ENCODE peak calls at places on chromosomes 16 and 17, in seven cellular contexts. Z, V, E, W, D, M and X are unnamed samples.

GRCh38 chr17:64694207-64694606 is 32.1 kb upstream of the SMURF2 start:
- DNase-seq in M (peak; percentile 67), W (peak; percentile 99), Z (peak; percentile 66), D (peak; percentile 71), V (no peak), E (no peak), X (no peak)

GRCh38 chr16:66687906-66688625 is 8.5 kb downstream of the CMTM4 start:
- DNase-seq in D (no peak), E (no peak), V (peak; percentile 51), M (no peak), W (no peak), Z (no peak), X (no peak)

GRCh38 chr17:57186231-57187019 is 69.9 kb upstream of the MSI2 start:
- DNase-seq in V (no peak), M (no peak), D (no peak), E (no peak), Z (no peak), W (no peak), X (no peak)

GRCh38 chr17:62898239-62898864 is 67.7 kb upstream of the TANC2 start:
- DNase-seq in E (no peak), D (no peak), Z (no peak), M (no peak), W (no peak), V (no peak), X (peak; percentile 79)

GRCh38 chr16:11308493-11309283 is 27.6 kb upstream of the PRM1 start:
- DNase-seq in V (no peak), M (no peak), Z (no peak), W (no peak), E (peak; percentile 24), D (no peak), X (peak; percentile 3)

GRCh38 chr17:77011173-77012011 is 129.4 kb upstream of the SEC14L1 start:
- DNase-seq in W (peak; percentile 48), M (peak; percentile 31), E (peak; percentile 61), V (no peak), D (peak; percentile 34), Z (no peak), X (peak; percentile 45)

GRCh38 chr16:85265161-85265784 is 153.0 kb upstream of the CIBAR2 start:
- DNase-seq in M (no peak), E (no peak), V (no peak), W (no peak), Z (no peak), D (no peak), X (no peak)

GRCh38 chr17:29179232-29180036 is 764 bp downstream of the MYO18A start:
- DNase-seq in D (peak; percentile 85), V (peak; percentile 92), W (no peak), Z (peak; percentile 79), M (no peak), E (peak; percentile 89), X (peak; percentile 87)

GRCh38 chr16:84312783-84313382 is 18.2 kb downstream of the WFDC1 start:
- DNase-seq in Z (no peak), W (peak; percentile 57), E (peak; percentile 66), V (no peak), D (no peak), M (no peak), X (no peak)

DNA sequence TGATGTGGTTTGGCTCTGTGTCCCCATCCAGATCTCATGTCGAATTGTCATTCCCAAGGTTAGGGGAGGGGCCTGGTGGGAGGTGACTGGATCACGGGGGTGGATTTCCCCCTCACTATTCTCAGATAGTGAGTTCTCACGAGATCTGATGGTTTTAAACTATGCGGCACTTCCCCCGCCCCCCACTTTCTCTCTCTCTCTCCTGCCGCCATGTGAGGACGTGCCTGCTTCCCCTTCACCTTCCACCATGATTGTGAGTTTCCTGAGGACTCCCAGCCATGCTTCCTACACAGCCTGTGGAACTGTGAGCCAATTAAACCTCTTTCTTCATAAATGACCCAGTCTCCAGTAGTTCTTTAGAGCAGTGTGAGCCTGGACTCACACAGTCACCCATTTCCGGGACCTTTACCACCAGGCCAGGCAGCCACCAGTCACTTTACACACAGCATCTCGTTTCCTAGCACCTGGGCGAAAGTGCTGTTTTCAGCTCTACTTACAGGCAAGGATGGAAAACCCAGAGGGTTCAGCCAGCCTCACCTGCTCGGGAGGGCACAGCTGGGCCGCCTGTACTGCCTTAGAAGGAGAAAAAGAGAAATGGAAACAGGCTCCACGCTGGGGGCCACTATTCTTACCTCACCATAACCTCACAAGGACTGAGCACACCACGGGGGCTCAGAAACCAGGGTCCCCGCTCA is 13.8 kb upstream of the ZC3H18 start:
- DNase-seq in W (no peak), E (no peak), M (no peak), V (no peak), D (no peak), Z (no peak), X (peak; percentile 6)
- H3K4me2 ChIP-seq in W (no peak overlapping the region), E (no peak overlapping the region), M (no peak overlapping the region), V (no peak overlapping the region), D (no peak overlapping the region), Z (no peak overlapping the region), X (no peak overlapping the region)

GRCh38 chr17:49219987-49220386 is 9.5 kb downstream of the ABI3 start:
- DNase-seq in E (no peak), W (no peak), D (no peak), Z (no peak), M (no peak), V (no peak), X (peak; percentile 80)
- TF ChIP-seq CTCF in E (no peak), W (no peak), D (no peak), Z (peak; percentile 3), M (no peak), V (no peak), X (no peak)

DNA sequence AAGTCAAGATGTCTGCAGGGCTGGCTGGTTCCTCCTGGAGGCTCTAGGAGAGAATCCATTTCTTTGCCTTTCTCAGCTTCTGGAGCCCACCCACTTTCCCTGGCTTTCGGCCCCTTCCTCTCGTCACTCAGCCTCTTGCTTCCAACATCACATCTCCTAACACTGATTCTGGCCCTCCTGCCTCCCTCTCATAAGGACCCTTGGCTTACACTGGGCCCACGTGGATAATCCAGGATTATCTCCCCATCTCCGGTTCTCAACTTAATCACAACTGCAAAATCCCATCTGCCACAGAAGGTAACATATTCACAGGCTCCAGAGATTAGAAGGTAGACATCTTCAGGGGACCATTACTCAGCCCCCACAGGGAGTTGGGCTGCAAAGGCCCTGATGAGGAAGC is 81.3 kb downstream of the GAS7 start:
- DNase-seq in E (no peak), Z (no peak), V (no peak), W (no peak), D (no peak), M (no peak), X (no peak)
- H3K4me2 ChIP-seq in E (no peak overlapping the region), Z (no peak overlapping the region), V (no peak overlapping the region), W (no peak overlapping the region), D (no peak overlapping the region), M (no peak overlapping the region), X (no peak overlapping the region)

DNA sequence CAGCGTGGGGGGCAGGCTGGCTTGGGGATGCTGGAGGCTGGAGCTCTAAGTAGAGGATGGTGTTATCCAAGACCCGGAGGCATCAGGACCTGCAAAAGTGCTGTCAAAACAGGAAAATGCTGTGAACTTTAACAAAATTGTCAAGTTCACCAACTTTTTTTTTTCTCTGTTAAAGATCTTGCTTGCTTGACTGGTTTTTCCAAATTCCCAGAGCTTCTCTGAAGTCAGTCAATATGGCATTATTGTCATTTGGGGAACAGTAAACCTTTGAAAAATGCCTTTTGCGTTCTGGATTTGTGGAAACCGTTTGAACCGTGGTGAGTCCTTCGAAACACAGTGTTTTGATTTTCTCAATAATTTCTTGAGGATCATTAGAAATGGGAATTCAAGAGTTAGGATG is 189.6 kb upstream of the NLRP1 start:
- DNase-seq in V (no peak), Z (no peak), D (no peak), M (no peak), E (no peak), W (no peak), X (no peak)
- TF ChIP-seq CTCF in V (no peak), Z (no peak), D (no peak), M (no peak), E (no peak), W (no peak), X (no peak)

DNA sequence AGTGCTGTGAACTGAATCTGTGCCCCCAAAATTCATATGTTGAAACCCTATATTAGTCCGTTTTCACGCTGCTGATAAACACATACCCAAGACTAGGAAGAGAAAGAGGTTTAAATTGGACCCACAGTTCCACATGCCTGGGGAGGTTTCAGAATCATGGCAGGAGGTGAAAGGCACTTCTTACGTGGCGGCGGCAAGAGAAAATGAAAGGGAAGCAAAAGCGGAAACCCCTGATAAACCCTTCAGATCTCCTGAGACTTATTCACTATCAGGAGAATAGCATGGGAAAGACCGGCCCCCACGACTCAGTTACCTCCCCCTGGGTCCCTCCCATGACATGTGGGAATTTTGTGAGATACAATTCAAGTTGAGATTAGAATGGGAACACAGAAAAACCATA is 3.7 kb upstream of the SPDYE4 start:
- DNase-seq in M (no peak), D (no peak), V (no peak), Z (no peak), W (no peak), E (no peak), X (no peak)
- H3K4me2 ChIP-seq in M (no peak overlapping the region), D (no peak overlapping the region), V (no peak overlapping the region), Z (no peak overlapping the region), W (no peak overlapping the region), E (no peak overlapping the region), X (no peak overlapping the region)

DNA sequence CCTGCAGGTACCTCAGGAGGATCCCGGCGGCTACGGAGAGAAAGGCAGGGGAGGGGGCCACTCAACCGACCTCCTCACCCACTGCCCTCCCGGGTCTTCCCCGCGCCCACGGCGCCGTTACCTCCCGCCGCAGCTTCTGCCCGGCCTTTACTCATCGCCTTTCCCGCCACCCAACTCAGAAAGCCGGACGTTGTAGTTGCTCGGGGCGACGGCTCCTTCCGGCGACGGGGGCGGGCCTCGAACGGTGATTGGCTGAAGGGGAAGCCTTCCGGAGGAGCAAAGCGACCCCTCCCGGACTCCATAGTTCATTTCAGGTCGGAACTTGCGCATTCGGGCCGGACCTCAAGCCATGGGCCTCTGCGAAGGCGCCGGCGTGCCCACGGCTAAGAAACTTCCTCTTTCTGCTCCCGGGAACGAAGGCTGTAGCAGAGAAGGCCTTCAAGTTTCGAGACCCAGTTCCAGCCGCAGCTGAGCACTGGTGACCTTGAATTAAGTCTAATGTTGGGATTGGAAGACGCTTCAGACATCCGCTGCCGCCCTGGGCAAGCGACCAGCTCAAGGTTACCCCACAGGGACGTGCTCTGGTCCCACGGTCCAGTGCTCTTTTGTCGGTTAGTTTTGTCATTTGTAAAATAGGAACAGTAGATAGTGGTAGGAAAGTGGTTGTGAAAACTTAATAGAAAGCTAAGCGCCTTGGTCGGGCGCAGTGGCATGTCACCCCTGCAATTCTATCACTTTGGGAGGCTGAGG is at the start of gene PSMC3IP:
- DNase-seq in W (peak; percentile 87), D (peak; percentile 94), V (peak; percentile 98), E (peak; percentile 97), M (peak; percentile 92), Z (peak; percentile 99), X (peak; percentile 99)
- TF ChIP-seq CTCF in W (no peak), D (peak; percentile 9), V (peak; percentile 68), E (peak; percentile 57), M (peak; percentile 56), Z (peak; percentile 37), X (peak; percentile 40)

GRCh38 chr16:706189-707061 is 824 bp upstream of the FBXL16 start:
- DNase-seq in W (no peak), V (no peak), D (no peak), Z (no peak), E (peak; percentile 45), M (no peak), X (no peak)
- H3K4me2 ChIP-seq in W (peak overlapping the region; percentile 45), V (no peak overlapping the region), D (no peak overlapping the region), Z (peak overlapping the region; percentile 100), E (peak overlapping the region; percentile 69), M (no peak overlapping the region), X (no peak overlapping the region)

GRCh38 chr16:88768041-88768876 is 16.8 kb downstream of the PIEZO1 start:
- DNase-seq in Z (no peak), W (no peak), E (peak; percentile 65), D (no peak), M (peak; percentile 57), V (peak; percentile 68), X (peak; percentile 98)
- TF ChIP-seq CTCF in Z (no peak), W (no peak), E (no peak), D (no peak), M (no peak), V (no peak), X (no peak)